ENCODE peak calls at places on chromosomes 13 and 19, in six cellular contexts. T is fibroblast of lung, M is adrenal gland, B is psoas muscle, P is transverse colon, R is cardiac muscle cell. D is an unnamed sample. For H3K36me3, the result is how much of the 10 kb centered on the place peaks cover.

GRCh38 chr13:29522044-29522685 is 73.3 kb downstream of the SLC7A1 start:
- DNase-seq in T (peak), M (no peak), B (no peak), P (no peak), R (no peak), D (no peak)

GRCh38 chr19:2962018-2962670 is 15.2 kb upstream of the TLE6 start:
- DNase-seq in T (peak), M (peak), B (no peak), P (peak), R (peak), D (peak)

GRCh38 chr13:45105895-45106294 is 14.4 kb upstream of the GTF2F2 start:
- DNase-seq in T (no peak), M (no peak), B (no peak), P (no peak), R (no peak), D (no peak)

GRCh38 chr19:13998426-13998825 is 7.7 kb downstream of the RFX1 start:
- DNase-seq in T (no peak), M (no peak), B (no peak), P (no peak), R (no peak), D (no peak)

GRCh38 chr13:37878496-37878895 is 8.9 kb upstream of the TRPC4 start:
- DNase-seq in T (peak), M (no peak), B (no peak), P (no peak), R (no peak), D (no peak)

GRCh38 chr13:38735655-38736440 is 49.0 kb downstream of the FREM2 start:
- DNase-seq in T (no peak), M (no peak), B (no peak), P (no peak), R (no peak), D (no peak)

GRCh38 chr13:71879129-71879535 is 12.1 kb upstream of the DACH1 start:
- DNase-seq in T (peak), M (no peak), B (no peak), P (no peak), R (peak), D (peak)

GRCh38 chr13:96181886-96182285 is 92.0 kb downstream of the HS6ST3 start:
- DNase-seq in T (no peak), M (peak), B (no peak), P (no peak), R (no peak), D (no peak)

GRCh38 chr19:5805465-5806132 is 732 bp downstream of the NRTN start:
- DNase-seq in T (peak), M (peak), B (no peak), P (peak), R (peak), D (peak)

GRCh38 chr13:110989331-110989730 is 74.5 kb upstream of the ANKRD10 start:
- DNase-seq in T (no peak), M (no peak), B (no peak), P (no peak), R (no peak), D (no peak)

GRCh38 chr19:14381689-14382474 is 638 bp downstream of the ADGRE5 start:
- DNase-seq in T (peak), M (no peak), B (peak), P (peak), R (no peak), D (no peak)

GRCh38 chr13:112940236-112940635 is 28.8 kb upstream of the MCF2L start:
- DNase-seq in T (peak), M (no peak), B (no peak), P (no peak), R (no peak), D (no peak)

GRCh38 chr13:35817642-35818576 is 313.3 kb downstream of the DCLK1 start:
- DNase-seq in T (no peak), M (no peak), B (no peak), P (no peak), R (no peak), D (no peak)

GRCh38 chr13:42275098-42275471 is 3.1 kb downstream of the AKAP11 start:
- DNase-seq in T (no peak), M (no peak), B (no peak), P (no peak), R (no peak), D (no peak)

GRCh38 chr19:50313812-50314536 is 15.2 kb downstream of the KCNC3 start:
- DNase-seq in T (no peak), M (no peak), B (no peak), P (no peak), R (peak), D (peak)

GRCh38 chr19:5621945-5622464 is 571 bp downstream of the SAFB2 start:
- DNase-seq in T (no peak), M (peak), B (peak), P (peak), R (no peak), D (peak)

GRCh38 chr13:37905736-37906135 is 36.2 kb upstream of the TRPC4 start:
- DNase-seq in T (peak), M (no peak), B (no peak), P (no peak), R (no peak), D (no peak)

GRCh38 chr13:38900188-38900587 is 90.4 kb downstream of the STOML3 start:
- DNase-seq in T (no peak), M (no peak), B (no peak), P (no peak), R (peak), D (peak)

GRCh38 chr19:6740589-6741348 is 1.3 kb downstream of the TRIP10 start:
- DNase-seq in T (peak), M (no peak), B (peak), P (peak), R (peak), D (peak)

GRCh38 chr13:94169783-94170513 is 309.5 kb downstream of the DCT start:
- DNase-seq in T (peak), M (no peak), B (peak), P (no peak), R (no peak), D (peak)

GRCh38 chr13:44223785-44224432 is 149.7 kb upstream of the SERP2 start:
- DNase-seq in T (no peak), M (no peak), B (no peak), P (no peak), R (no peak), D (no peak)

GRCh38 chr13:42119875-42120274 is 71.4 kb downstream of the DGKH start:
- DNase-seq in T (no peak), M (no peak), B (no peak), P (no peak), R (no peak), D (no peak)

GRCh38 chr13:49053215-49053614 is 77.5 kb downstream of the FNDC3A start:
- DNase-seq in T (no peak), M (no peak), B (no peak), P (no peak), R (no peak), D (no peak)

GRCh38 chr13:76769238-76769859 is 116.9 kb downstream of the KCTD12 start:
- DNase-seq in T (peak), M (no peak), B (no peak), P (no peak), R (no peak), D (no peak)

GRCh38 chr19:48999481-49000325 is 6.0 kb downstream of the RUVBL2 start:
- DNase-seq in T (peak), M (peak), B (peak), P (peak), R (peak), D (peak)

GRCh38 chr13:49185264-49185663 is 34.9 kb upstream of the MLNR start:
- DNase-seq in T (peak), M (no peak), B (no peak), P (no peak), R (no peak), D (no peak)

GRCh38 chr19:49117677-49118564 is 1.0 kb downstream of the C19orf73 start:
- DNase-seq in T (no peak), M (no peak), B (no peak), P (no peak), R (no peak), D (no peak)

GRCh38 chr13:36445806-36446423 is 13.6 kb downstream of the CCNA1 start:
- DNase-seq in T (no peak), M (no peak), B (no peak), P (no peak), R (no peak), D (no peak)

GRCh38 chr13:108549989-108550388 is 79.4 kb upstream of the MYO16 start:
- DNase-seq in T (no peak), M (no peak), B (no peak), P (no peak), R (no peak), D (no peak)

GRCh38 chr19:40803170-40803856 is 4.3 kb downstream of the EGLN2 start:
- DNase-seq in T (no peak), M (no peak), B (no peak), P (no peak), R (no peak), D (no peak)

GRCh38 chr19:40806385-40807146 is 7.6 kb downstream of the EGLN2 start:
- DNase-seq in T (peak), M (peak), B (peak), P (peak), R (peak), D (peak)

GRCh38 chr19:40803857-40804782 is 5.1 kb downstream of the EGLN2 start:
- DNase-seq in T (no peak), M (peak), B (no peak), P (peak), R (no peak), D (peak)

GRCh38 chr19:40805258-40805868 is 6.4 kb downstream of the EGLN2 start:
- DNase-seq in T (no peak), M (peak), B (no peak), P (peak), R (no peak), D (no peak)

DNA sequence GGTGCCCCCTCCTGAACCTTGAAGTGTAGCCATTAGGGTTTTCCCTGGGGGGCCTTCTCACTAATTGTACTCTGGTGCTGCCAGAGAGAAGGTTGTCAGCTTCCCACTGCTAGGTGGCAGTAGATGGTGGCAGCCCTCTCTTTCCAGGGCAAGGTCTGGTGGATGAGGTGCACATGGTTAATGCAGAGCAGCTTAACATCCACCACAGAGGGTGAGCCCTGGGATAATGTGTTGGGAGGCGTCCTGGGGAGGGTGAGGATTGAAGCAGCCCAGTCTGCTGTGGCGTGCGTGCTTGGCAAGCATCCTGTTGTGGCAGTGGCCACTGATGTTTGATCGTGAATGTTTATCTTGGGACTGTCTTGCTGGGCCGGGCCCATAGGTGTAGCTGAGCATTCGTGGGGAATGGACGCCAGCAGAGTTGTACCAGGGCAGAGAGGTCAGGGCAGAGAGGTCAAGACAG is 5.8 kb downstream of the EGLN2 start:
- DNase-seq in T (no peak), M (no peak), B (no peak), P (no peak), R (no peak), D (no peak)
- TF ChIP-seq CTCF in T (no peak), M (peak), B (no peak), P (no peak), R (peak), D (peak)

GRCh38 chr19:11942008-11942842 is 17.3 kb downstream of the ZNF700 start:
- DNase-seq in T (no peak), M (no peak), B (no peak), P (no peak), R (no peak), D (no peak)
- H3K36me3 ChIP-seq in T (under half), M (under half), B (under half), P (under half), R (under half), D (under half)

GRCh38 chr19:28634031-28634328 is 579.0 kb downstream of the UQCRFS1 start:
- DNase-seq in T (no peak), M (no peak), B (no peak), P (no peak), R (no peak), D (no peak)

GRCh38 chr19:28632357-28633076 is 580.4 kb downstream of the UQCRFS1 start:
- DNase-seq in T (no peak), M (no peak), B (no peak), P (no peak), R (no peak), D (no peak)

GRCh38 chr19:28631931-28632330 is 581.0 kb downstream of the UQCRFS1 start:
- DNase-seq in T (no peak), M (no peak), B (no peak), P (no peak), R (no peak), D (no peak)

GRCh38 chr19:28634837-28635236 is 578.1 kb downstream of the UQCRFS1 start:
- DNase-seq in T (no peak), M (no peak), B (no peak), P (no peak), R (no peak), D (no peak)

DNA sequence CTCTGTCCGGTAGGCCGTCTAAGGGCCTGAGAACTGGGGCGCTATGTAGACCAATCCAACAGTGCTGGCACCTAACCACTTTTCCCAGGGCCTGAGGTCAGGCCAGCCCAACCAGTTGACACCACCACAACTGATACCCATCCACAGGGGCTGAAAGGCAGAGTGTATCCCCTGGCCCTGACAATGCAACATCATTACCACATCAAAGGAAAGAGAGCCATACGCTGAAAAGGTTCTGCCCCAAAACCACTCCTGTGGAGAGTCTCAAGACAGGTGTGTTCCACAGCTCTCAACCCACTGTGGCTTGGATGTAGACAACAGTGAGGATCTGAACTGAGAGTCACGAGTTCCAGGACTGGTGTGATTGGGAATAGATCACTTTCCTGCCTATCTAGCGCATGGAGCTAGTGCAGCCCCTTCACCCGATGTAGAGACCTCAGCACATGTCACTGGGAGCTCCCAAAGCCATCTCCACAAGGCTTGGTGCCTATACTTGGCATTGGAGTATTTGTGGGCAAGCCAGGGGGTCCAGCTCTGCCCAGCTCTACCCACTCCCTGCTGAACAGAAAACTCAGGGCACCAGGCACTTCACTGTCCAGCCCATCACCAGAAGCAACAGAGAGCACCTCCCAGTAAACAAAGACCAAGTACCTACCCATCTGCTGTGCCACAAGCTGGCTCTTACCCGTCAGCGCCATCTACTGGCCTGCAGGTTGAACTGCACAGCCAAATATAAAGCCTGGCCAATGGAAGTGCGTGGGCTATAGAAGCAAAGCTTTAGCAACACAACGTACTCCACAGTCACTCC is 579.5 kb downstream of the UQCRFS1 start:
- DNase-seq in T (peak), M (peak), B (peak), P (peak), R (peak), D (peak)
- TF ChIP-seq CTCF in T (peak), M (peak), B (peak), P (peak), R (peak), D (peak)

DNA sequence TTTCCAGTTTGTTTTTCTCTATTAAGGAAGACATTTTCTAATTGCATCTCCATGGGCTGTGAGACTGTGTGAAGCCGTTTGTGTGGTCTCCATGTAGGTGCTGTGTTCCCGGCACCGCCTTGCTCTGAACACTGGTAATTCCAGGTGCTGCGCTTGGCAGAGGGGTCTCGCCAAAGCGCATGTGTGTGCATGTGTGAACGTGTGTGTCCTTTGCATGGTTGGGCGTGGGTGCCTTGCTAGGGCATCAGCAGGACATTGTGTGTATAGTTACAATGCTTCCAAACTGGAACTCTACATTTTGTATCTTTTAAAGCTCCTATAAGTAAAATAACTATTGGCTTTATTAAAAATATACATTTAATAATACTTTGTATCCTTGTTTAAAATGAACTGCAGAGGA is 9.8 kb upstream of the GPI start:
- DNase-seq in T (no peak), M (no peak), B (no peak), P (no peak), R (no peak), D (no peak)
- H3K36me3 ChIP-seq in T (under half), M (under half), B (half or more), P (under half), R (under half), D (under half)

GRCh38 chr13:98775386-98775785 is 22.9 kb upstream of the SLC15A1 start:
- DNase-seq in T (no peak), M (no peak), B (no peak), P (no peak), R (no peak), D (no peak)

GRCh38 chr13:98771838-98772611 is 19.6 kb upstream of the SLC15A1 start:
- DNase-seq in T (no peak), M (no peak), B (no peak), P (no peak), R (no peak), D (no peak)

GRCh38 chr13:98774776-98775175 is 22.3 kb upstream of the SLC15A1 start:
- DNase-seq in T (no peak), M (no peak), B (no peak), P (no peak), R (no peak), D (no peak)

GRCh38 chr13:98773921-98774320 is 21.4 kb upstream of the SLC15A1 start:
- DNase-seq in T (no peak), M (no peak), B (no peak), P (no peak), R (no peak), D (no peak)

DNA sequence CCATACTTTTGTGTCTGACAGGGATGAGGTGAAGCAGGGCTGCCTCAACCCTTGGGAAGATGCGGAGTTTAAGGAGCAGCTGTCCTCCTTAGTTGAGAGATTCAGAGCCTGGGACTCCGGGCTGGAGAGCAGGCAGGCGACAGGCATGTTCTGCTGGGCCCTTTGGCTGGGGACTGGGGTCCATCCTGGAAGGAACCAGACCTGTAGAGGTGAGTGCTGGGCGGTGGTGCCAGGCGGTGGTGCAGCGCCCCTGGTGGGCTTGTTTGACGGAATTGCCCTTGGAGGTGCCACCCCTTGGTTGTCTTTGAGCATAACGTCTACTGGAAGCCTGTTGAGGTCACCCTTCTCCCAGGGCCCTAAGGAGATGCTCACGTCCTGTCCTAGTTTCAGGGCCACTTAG is 20.6 kb upstream of the SLC15A1 start:
- DNase-seq in T (no peak), M (no peak), B (no peak), P (no peak), R (no peak), D (peak)
- TF ChIP-seq CTCF in T (no peak), M (no peak), B (no peak), P (no peak), R (peak), D (peak)

DNA sequence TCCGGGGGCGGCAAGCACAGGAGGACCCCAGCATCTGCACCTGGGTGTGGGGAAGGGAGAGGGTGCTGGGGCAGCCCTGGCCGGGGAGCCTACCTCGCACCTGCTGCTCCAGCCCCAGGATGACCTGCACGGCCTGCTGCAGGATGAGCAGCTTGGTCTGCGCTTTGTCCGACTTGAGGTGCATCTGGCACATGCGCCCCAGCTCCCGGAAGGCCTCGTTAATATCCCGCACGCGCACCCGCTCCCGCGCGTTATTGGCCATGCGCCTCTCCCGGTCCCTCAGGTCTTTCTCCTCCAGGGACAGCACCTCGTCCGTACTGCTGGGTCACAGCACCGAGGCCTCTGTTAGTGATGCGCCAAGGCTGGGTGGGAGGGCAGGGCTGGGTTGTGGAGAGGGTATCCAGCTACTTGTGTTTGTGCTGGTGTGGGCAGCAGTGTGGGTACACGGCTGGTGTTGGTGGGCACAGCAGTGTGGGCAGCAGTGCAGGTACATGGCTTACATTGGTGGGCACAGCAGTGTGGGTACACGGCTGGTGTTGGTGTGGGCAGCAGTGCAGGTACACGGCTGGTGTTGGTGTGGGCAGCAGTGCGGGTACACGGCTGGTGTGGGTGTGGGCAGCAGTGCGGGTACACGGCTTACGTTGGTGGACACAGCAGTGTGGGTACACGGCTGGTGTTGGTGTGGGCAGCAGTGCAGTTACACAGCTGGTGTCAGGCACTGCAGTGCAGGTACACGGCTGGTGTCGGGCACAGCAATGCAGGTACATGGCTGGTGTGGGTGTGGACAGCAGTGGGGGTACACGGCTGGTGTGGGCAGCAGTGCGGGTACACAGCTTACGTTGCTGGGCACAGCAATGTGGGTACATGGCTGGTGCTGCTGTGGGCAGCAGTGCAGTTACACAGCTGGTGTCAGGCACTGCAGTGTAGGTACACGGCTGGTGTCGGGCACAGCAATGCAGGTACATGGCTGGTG is 7.1 kb upstream of the UQCR11 start:
- DNase-seq in T (no peak), M (no peak), B (no peak), P (no peak), R (no peak), D (no peak)
- H3K36me3 ChIP-seq in T (under half), M (under half), B (half or more), P (under half), R (under half), D (under half)

D was measured in GM23338.